ENCODE peak calls at places on chromosomes 6 and 20, in nine cellular contexts. Q, I, X, J, N, O, A, M and P are unnamed samples.

GRCh38 chr6:151723152-151723551 is 84.3 kb upstream of the ESR1 start:
- ATAC-seq in A (no peak), Q (peak; percentile 81), I (no peak), O (peak; percentile 6), J (peak; percentile 96), X (no peak), M (no peak), N (no peak), P (peak; percentile 87)

GRCh38 chr20:49812463-49813304 is at the start of gene SLC9A8:
- ATAC-seq in N (peak; percentile 98), Q (peak; percentile 86), M (peak; percentile 96), I (peak; percentile 96), J (peak; percentile 92), O (peak; percentile 93), A (peak; percentile 98), X (peak; percentile 81), P (peak; percentile 95)

GRCh38 chr20:60664106-60664505 is 588.0 kb upstream of the CDH4 start:
- ATAC-seq in A (no peak), J (no peak), I (no peak), O (no peak), M (no peak), N (no peak), Q (no peak), X (no peak), P (no peak)

GRCh38 chr20:3126527-3126859 is 33.2 kb downstream of the FASTKD5 start:
- ATAC-seq in O (no peak), M (no peak), N (no peak), A (no peak), I (no peak), X (no peak), J (no peak), Q (no peak), P (no peak)

GRCh38 chr20:33826270-33826897 is 15.2 kb downstream of the CHMP4B start:
- ATAC-seq in A (no peak), O (no peak), Q (no peak), X (peak; percentile 25), N (no peak), J (no peak), I (no peak), M (no peak), P (no peak)

GRCh38 chr6:118768441-118768840 is 117.0 kb upstream of the CEP85L start:
- ATAC-seq in Q (no peak), N (no peak), J (no peak), M (peak; percentile 29), X (no peak), O (no peak), A (no peak), I (no peak), P (no peak)

GRCh38 chr6:166331503-166332133 is 10.7 kb downstream of the SFT2D1 start:
- ATAC-seq in Q (no peak), I (no peak), A (no peak), X (no peak), O (no peak), J (no peak), N (no peak), M (no peak), P (no peak)

GRCh38 chr6:159758031-159759001 is 3.5 kb upstream of the ACAT2 start:
- ATAC-seq in M (no peak), I (no peak), N (no peak), J (no peak), X (no peak), A (no peak), Q (no peak), O (no peak), P (no peak)

GRCh38 chr20:24781061-24781980 is 167.7 kb upstream of the CST7 start:
- ATAC-seq in M (no peak), I (peak; percentile 88), X (peak; percentile 43), Q (no peak), N (peak; percentile 79), J (peak; percentile 80), A (peak; percentile 56), O (no peak), P (peak; percentile 56)

GRCh38 chr6:36634317-36634716 is 40.2 kb downstream of the SRSF3 start:
- ATAC-seq in J (no peak), O (no peak), M (no peak), I (no peak), A (no peak), Q (no peak), X (no peak), N (no peak), P (no peak)

GRCh38 chr20:19918965-19919329 is 98.2 kb upstream of the NAA20 start:
- ATAC-seq in I (no peak), J (no peak), M (no peak), O (no peak), N (no peak), Q (no peak), A (no peak), X (no peak), P (no peak)

GRCh38 chr6:80210618-80211017 is 104.1 kb downstream of the BCKDHB start:
- ATAC-seq in O (no peak), Q (no peak), N (peak; percentile 96), I (peak; percentile 98), M (no peak), A (peak; percentile 93), J (no peak), X (no peak), P (no peak)

GRCh38 chr6:1162367-1163275 is 149.3 kb upstream of the FOXQ1 start:
- ATAC-seq in M (no peak), Q (no peak), X (peak; percentile 64), I (no peak), N (no peak), A (no peak), O (no peak), J (peak; percentile 19), P (no peak)

GRCh38 chr6:47376930-47377329 is 67.2 kb upstream of the TNFRSF21 start:
- ATAC-seq in Q (peak; percentile 29), M (no peak), I (no peak), N (no peak), J (peak; percentile 68), O (no peak), A (no peak), X (no peak), P (no peak)

GRCh38 chr6:130309028-130309427 is 56.8 kb upstream of the TMEM200A start:
- ATAC-seq in A (no peak), M (no peak), O (no peak), X (no peak), J (peak; percentile 63), Q (no peak), I (no peak), N (no peak), P (no peak)

GRCh38 chr20:5215592-5216304 is 88.9 kb downstream of the CDS2 start:
- ATAC-seq in X (no peak), M (no peak), I (no peak), Q (no peak), O (no peak), J (no peak), N (peak; percentile 10), A (no peak), P (no peak)